ENCODE peak calls at places on chromosomes 1 and 21, in eight cellular contexts. P is left ventricle myocardium inferior, V is A549, J is upper lobe of right lung, R is GM12865, E is AG04450, T is B cell, D is cardiac fibroblast. L is an unnamed sample.

GRCh38 chr1:173507205-173507846 is 30.2 kb downstream of the PRDX6 start:
- DNase-seq in P (no peak), V (no peak), J (no peak), R (no peak), E (peak; percentile 49), T (no peak), D (peak; percentile 32), L (peak; percentile 85)

GRCh38 chr1:207789792-207790787 is 38.2 kb downstream of the CD46 start:
- DNase-seq in P (no peak), V (no peak), J (no peak), R (no peak), E (no peak), T (no peak), D (no peak), L (peak; percentile 58)

GRCh38 chr21:45041351-45041805 is 33.0 kb upstream of the ADARB1 start:
- DNase-seq in P (peak; percentile 67), V (no peak), J (peak; percentile 81), R (no peak), E (no peak), T (no peak), D (peak; percentile 95), L (peak; percentile 4)

GRCh38 chr21:29224006-29224405 is 74.7 kb upstream of the BACH1 start:
- DNase-seq in P (no peak), V (no peak), J (no peak), R (peak; percentile 74), E (no peak), T (no peak), D (no peak), L (no peak)

GRCh38 chr1:71881611-71882010 is 400.7 kb downstream of the NEGR1 start:
- DNase-seq in P (no peak), V (no peak), J (no peak), R (no peak), E (no peak), T (no peak), D (peak; percentile 4), L (no peak)

GRCh38 chr1:8989821-8990220 is 36.4 kb downstream of the SLC2A7 start:
- DNase-seq in P (no peak), V (no peak), J (no peak), R (no peak), E (no peak), T (no peak), D (no peak), L (peak; percentile 18)

GRCh38 chr1:9362488-9362887 is 69.8 kb downstream of the SPSB1 start:
- DNase-seq in P (no peak), V (no peak), J (no peak), R (peak; percentile 14), E (no peak), T (no peak), D (no peak), L (no peak)

GRCh38 chr21:45408811-45409261 is 3.9 kb downstream of the COL18A1 start:
- DNase-seq in P (peak; percentile 35), V (no peak), J (no peak), R (no peak), E (no peak), T (no peak), D (no peak), L (no peak)

GRCh38 chr1:58290685-58291372 is 255.7 kb downstream of the OMA1 start:
- DNase-seq in P (no peak), V (no peak), J (no peak), R (peak; percentile 3), E (no peak), T (no peak), D (peak; percentile 16), L (peak; percentile 16)

GRCh38 chr21:45546636-45547203 is 4.5 kb upstream of the SLC19A1 start:
- DNase-seq in P (no peak), V (no peak), J (no peak), R (no peak), E (no peak), T (no peak), D (no peak), L (no peak)

GRCh38 chr21:35048706-35049617 is at the start of gene RUNX1:
- DNase-seq in P (no peak), V (no peak), J (peak; percentile 68), R (peak; percentile 95), E (no peak), T (peak; percentile 88), D (peak; percentile 59), L (peak; percentile 87)

DNA sequence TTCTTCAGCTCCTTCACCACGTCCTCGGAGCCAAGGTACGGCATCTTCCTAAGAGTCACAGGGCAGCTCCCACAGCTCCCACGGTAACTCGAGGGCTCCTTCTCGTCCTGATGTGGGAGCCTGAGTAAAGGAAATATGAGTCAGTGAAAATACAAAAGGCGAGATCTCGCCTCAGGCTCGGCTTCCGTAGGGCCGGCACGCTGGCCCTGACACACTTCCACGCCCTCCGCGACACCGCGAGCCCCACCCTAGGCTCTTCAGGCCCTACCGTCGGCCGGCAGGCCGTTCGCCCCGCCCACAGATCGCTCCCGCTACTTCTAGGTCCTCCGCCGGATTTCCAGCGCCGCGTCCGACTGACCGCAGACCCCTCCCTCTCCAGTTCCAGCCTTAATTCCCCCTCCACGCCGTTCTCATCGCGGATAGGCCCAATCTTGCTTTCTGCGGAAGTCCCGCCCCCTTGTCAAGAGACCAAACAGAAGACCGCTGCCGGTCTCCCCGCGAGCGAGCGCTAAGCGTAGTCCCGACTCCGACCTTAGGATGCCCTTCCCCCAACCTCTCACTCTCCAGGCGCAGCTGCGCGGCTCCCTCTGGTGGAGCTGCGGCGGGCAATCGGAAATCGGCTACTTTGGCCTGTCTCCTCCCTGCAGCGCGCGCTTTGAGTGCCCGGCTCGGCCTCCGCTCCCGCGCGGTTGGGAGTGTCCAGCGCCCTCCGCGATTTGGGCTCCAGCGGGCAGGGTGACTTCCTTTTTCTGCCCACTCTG is at the start of the genes AP4B1 and DCLRE1B:
- DNase-seq in P (peak; percentile 99), V (peak; percentile 86), J (peak; percentile 100), R (peak; percentile 100), E (peak; percentile 100), T (peak; percentile 99), D (peak; percentile 100), L (peak; percentile 100)
- TF ChIP-seq CTCF in P (peak; percentile 78), V (peak; percentile 40), J (peak; percentile 68), R (peak; percentile 75), E (peak; percentile 75), T (peak; percentile 71), D (peak; percentile 71), L (peak; percentile 87)

GRCh38 chr1:198203434-198203833 is 46.6 kb downstream of the NEK7 start:
- DNase-seq in P (no peak), V (no peak), J (no peak), R (no peak), E (no peak), T (no peak), D (peak; percentile 25), L (no peak)

GRCh38 chr1:198205021-198205684 is 48.4 kb downstream of the NEK7 start:
- DNase-seq in P (peak; percentile 40), V (no peak), J (no peak), R (no peak), E (no peak), T (no peak), D (peak; percentile 48), L (no peak)

GRCh38 chr1:198201956-198202784 is 45.4 kb downstream of the NEK7 start:
- DNase-seq in P (no peak), V (no peak), J (no peak), R (peak; percentile 76), E (no peak), T (no peak), D (no peak), L (no peak)

GRCh38 chr1:198211696-198212095 is 54.9 kb downstream of the NEK7 start:
- DNase-seq in P (no peak), V (no peak), J (no peak), R (no peak), E (no peak), T (no peak), D (no peak), L (no peak)

DNA sequence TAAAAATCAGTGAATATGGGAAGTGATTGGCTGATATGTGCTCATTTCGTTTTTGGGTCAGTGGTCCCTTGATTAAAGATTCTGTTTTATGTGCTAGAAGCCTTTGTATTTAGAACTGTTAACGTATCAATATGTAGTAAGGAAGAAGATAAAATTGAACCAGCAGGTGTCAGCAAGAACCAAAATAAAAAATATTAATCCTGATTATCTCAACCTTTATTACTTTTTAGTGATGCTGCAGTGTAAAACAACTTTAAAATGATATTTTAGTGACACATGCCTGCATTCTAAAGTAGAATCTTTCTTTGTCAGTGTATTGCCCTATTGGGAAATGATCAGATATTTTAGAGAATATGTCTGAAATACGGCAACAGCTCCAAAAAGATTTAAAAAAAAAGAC is 49.5 kb downstream of the NEK7 start:
- DNase-seq in P (no peak), V (no peak), J (no peak), R (no peak), E (no peak), T (no peak), D (no peak), L (no peak)
- TF ChIP-seq CTCF in P (peak; percentile 34), V (no peak), J (no peak), R (no peak), E (no peak), T (peak; percentile 10), D (no peak), L (no peak)

GRCh38 chr21:31604591-31605190 is 54.8 kb upstream of the SOD1 start:
- DNase-seq in P (peak; percentile 61), V (peak; percentile 42), J (peak; percentile 79), R (peak; percentile 74), E (peak; percentile 20), T (peak; percentile 70), D (peak; percentile 79), L (peak; percentile 34)
- TF ChIP-seq CTCF in P (peak; percentile 93), V (peak; percentile 69), J (peak; percentile 94), R (peak; percentile 75), E (peak; percentile 86), T (peak; percentile 92), D (peak; percentile 75), L (peak; percentile 98)

GRCh38 chr1:60924964-60925798 is 157.2 kb upstream of the NFIA start:
- DNase-seq in P (no peak), V (no peak), J (no peak), R (no peak), E (no peak), T (no peak), D (no peak), L (no peak)
- TF ChIP-seq CTCF in P (no peak), V (no peak), J (no peak), R (no peak), E (no peak), T (no peak), D (no peak), L (no peak)

DNA sequence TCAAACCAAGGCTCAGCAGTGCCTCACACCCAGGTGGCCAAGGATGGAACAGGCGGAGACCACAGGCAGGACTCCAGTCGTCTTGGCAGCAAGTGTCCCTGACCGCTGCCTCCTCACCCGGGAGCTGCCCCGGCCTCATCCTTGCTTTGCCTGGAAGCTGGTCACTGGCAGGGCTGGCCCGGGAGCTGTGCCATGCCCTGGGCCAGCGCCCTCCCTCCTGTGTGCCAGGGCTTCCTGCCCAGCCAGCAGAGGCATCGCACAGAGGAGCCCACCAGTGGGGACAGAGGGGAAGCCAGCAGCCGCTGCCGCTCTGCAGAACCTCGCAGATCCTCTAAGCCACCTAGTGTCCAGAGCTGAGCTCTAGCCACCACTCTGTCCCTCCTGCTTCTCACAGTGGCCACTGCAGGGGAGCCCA is 7.8 kb downstream of the CASZ1 start:
- DNase-seq in P (peak; percentile 71), V (peak; percentile 42), J (peak; percentile 73), R (no peak), E (no peak), T (no peak), D (no peak), L (no peak)
- TF ChIP-seq CTCF in P (peak; percentile 70), V (peak; percentile 35), J (peak; percentile 36), R (no peak), E (peak; percentile 13), T (no peak), D (peak; percentile 26), L (peak; percentile 42)